ENCODE peak calls at places on chromosomes 3 and 15, in seven cellular contexts. Y is HCT116, Q is GM23338, S is MM.1S, H is neural progenitor cell, L is hepatocyte, X is PC-3. V is an unnamed sample. For H3K79me2, the result is how much of the 10 kb centered on the place peaks cover.

GRCh38 chr3:31066999-31067398 is 172.5 kb upstream of the GADL1 start:
- DNase-seq in Q (no peak), X (peak), S (no peak), H (no peak), L (peak), Y (no peak), V (no peak)

GRCh38 chr15:83057660-83058376 is 9.2 kb downstream of the BTBD1 start:
- DNase-seq in H (no peak), Y (no peak), Q (no peak), X (no peak), S (no peak), L (peak), V (no peak)

GRCh38 chr3:126516936-126517290 is 660 bp downstream of the UROC1 start:
- DNase-seq in Q (no peak), X (no peak), Y (no peak), H (no peak), L (no peak), S (no peak), V (no peak)

GRCh38 chr3:117761992-117762944 is 1052.7 kb downstream of the TUSC7 start:
- DNase-seq in Y (no peak), L (peak), S (no peak), X (peak), Q (no peak), H (no peak), V (no peak)

GRCh38 chr3:187739125-187739560 is 6.1 kb downstream of the BCL6 start:
- DNase-seq in H (no peak), S (peak), Q (peak), L (no peak), X (no peak), Y (no peak), V (peak)

GRCh38 chr3:52153389-52154096 is 680 bp downstream of the POC1A start:
- DNase-seq in X (peak), H (peak), Q (peak), L (peak), S (peak), Y (peak), V (peak)

GRCh38 chr3:182325213-182325941 is 467.9 kb upstream of the ATP11B start:
- DNase-seq in Q (no peak), Y (no peak), H (no peak), S (peak), X (peak), L (no peak), V (peak)

GRCh38 chr3:72069543-72069942 is 284.6 kb upstream of the PROK2 start:
- DNase-seq in X (no peak), Y (no peak), H (no peak), L (no peak), S (no peak), Q (no peak), V (no peak)

GRCh38 chr3:133575121-133575520 is 1.6 kb downstream of the CDV3 start:
- DNase-seq in L (no peak), Q (no peak), Y (no peak), X (no peak), H (no peak), S (peak), V (peak)

GRCh38 chr3:185397676-185398075 is 34.7 kb downstream of the MAP3K13 start:
- DNase-seq in S (no peak), Q (no peak), Y (no peak), X (no peak), H (no peak), L (no peak), V (no peak)

GRCh38 chr3:180707921-180708320 is 28.6 kb upstream of the CCDC39 start:
- DNase-seq in Q (peak), S (no peak), X (no peak), Y (no peak), H (no peak), L (no peak), V (no peak)

GRCh38 chr15:85010472-85011209 is 29.0 kb downstream of the PDE8A start:
- DNase-seq in L (peak), X (no peak), Q (no peak), S (no peak), H (peak), Y (no peak), V (peak)

GRCh38 chr15:65412556-65412955 is 10.2 kb downstream of the IGDCC4 start:
- DNase-seq in Q (no peak), H (no peak), Y (no peak), X (no peak), L (no peak), S (no peak), V (no peak)

GRCh38 chr3:160133757-160134156 is 91.5 kb upstream of the C3orf80 start:
- DNase-seq in Q (peak), Y (peak), S (no peak), X (peak), L (no peak), H (peak), V (no peak)

GRCh38 chr15:42080585-42081462 is 13.5 kb downstream of the PLA2G4D start:
- DNase-seq in H (peak), Y (no peak), L (peak), S (no peak), Q (peak), X (no peak), V (no peak)

GRCh38 chr3:125670945-125671344 is 75.6 kb upstream of the OSBPL11 start:
- DNase-seq in L (no peak), H (no peak), Q (no peak), S (no peak), X (no peak), Y (no peak), V (no peak)

GRCh38 chr3:177150970-177151627 is 46.2 kb downstream of the TBL1XR1 start:
- DNase-seq in H (no peak), S (no peak), Q (no peak), X (peak), Y (peak), L (peak), V (no peak)

GRCh38 chr3:46667061-46667621 is 26.3 kb downstream of the ALS2CL start:
- DNase-seq in X (no peak), Y (no peak), S (no peak), Q (no peak), L (no peak), H (no peak), V (no peak)

GRCh38 chr3:98557324-98558010 is 25.7 kb downstream of the GPR15 start:
- DNase-seq in X (no peak), Y (no peak), L (no peak), Q (no peak), H (no peak), S (no peak), V (no peak)

GRCh38 chr3:144364797-144365196 is 393.2 kb downstream of the DIPK2A start:
- DNase-seq in Y (no peak), Q (no peak), S (no peak), L (no peak), H (no peak), X (no peak), V (no peak)

GRCh38 chr3:45164056-45164455 is 17.9 kb upstream of the CDCP1 start:
- DNase-seq in L (no peak), Y (no peak), H (no peak), Q (no peak), S (no peak), X (no peak), V (no peak)

GRCh38 chr3:35946121-35946856 is 307.0 kb downstream of the ARPP21 start:
- DNase-seq in X (peak), Y (no peak), S (peak), Q (peak), L (peak), H (peak), V (peak)

GRCh38 chr3:23004971-23005370 is 198.2 kb upstream of the UBE2E2 start:
- DNase-seq in X (peak), H (no peak), S (no peak), Q (no peak), Y (no peak), L (peak), V (no peak)

GRCh38 chr15:49712162-49712561 is 91.3 kb downstream of the DTWD1 start:
- DNase-seq in Y (no peak), Q (no peak), H (no peak), S (no peak), X (no peak), L (no peak), V (no peak)

GRCh38 chr3:145094355-145094941 is 1066.5 kb downstream of the PLOD2 start:
- DNase-seq in Q (peak), X (peak), Y (peak), H (peak), L (peak), S (peak), V (peak)

GRCh38 chr15:40182358-40183029 is 21.6 kb downstream of the BUB1B start:
- DNase-seq in X (no peak), H (no peak), Q (no peak), S (no peak), Y (no peak), L (no peak), V (no peak)

GRCh38 chr15:40183636-40184463 is 23.0 kb downstream of the BUB1B start:
- DNase-seq in Y (no peak), H (no peak), Q (no peak), S (no peak), L (no peak), X (no peak), V (no peak)
- H2AFZ ChIP-seq in Y (no peak), H (no peak), Q (no peak), S (no peak), L (no peak), X (no peak), V (no peak)

GRCh38 chr3:184160456-184160855 is 5.3 kb downstream of the DVL3 start:
- DNase-seq in S (no peak), X (peak), H (no peak), Y (no peak), Q (no peak), L (no peak), V (no peak)
- TF ChIP-seq EZH2phosphoT487 in S (no peak), X (no peak), H (no peak), Y (no peak), Q (no peak), L (no peak), V (no peak)

GRCh38 chr3:14436954-14437281 is 34.5 kb downstream of the SLC6A6 start:
- DNase-seq in L (no peak), Q (no peak), S (no peak), Y (no peak), H (no peak), X (no peak), V (no peak)

GRCh38 chr3:14432996-14433572 is 30.7 kb downstream of the SLC6A6 start:
- DNase-seq in H (no peak), S (no peak), Q (no peak), X (no peak), Y (no peak), L (no peak), V (no peak)

GRCh38 chr3:14434105-14434504 is 31.7 kb downstream of the SLC6A6 start:
- DNase-seq in H (no peak), S (no peak), Q (no peak), X (peak), L (no peak), Y (no peak), V (no peak)

GRCh38 chr3:14434541-14435151 is 32.2 kb downstream of the SLC6A6 start:
- DNase-seq in H (no peak), Q (no peak), L (no peak), Y (no peak), S (no peak), X (peak), V (no peak)

GRCh38 chr3:14435175-14436011 is 33.0 kb downstream of the SLC6A6 start:
- DNase-seq in Q (no peak), L (no peak), H (no peak), X (no peak), S (peak), Y (no peak), V (no peak)
- H3K79me2 ChIP-seq in Q (half or more), L (half or more), H (under half), X (half or more), S (under half), Y (half or more), V (half or more)

DNA sequence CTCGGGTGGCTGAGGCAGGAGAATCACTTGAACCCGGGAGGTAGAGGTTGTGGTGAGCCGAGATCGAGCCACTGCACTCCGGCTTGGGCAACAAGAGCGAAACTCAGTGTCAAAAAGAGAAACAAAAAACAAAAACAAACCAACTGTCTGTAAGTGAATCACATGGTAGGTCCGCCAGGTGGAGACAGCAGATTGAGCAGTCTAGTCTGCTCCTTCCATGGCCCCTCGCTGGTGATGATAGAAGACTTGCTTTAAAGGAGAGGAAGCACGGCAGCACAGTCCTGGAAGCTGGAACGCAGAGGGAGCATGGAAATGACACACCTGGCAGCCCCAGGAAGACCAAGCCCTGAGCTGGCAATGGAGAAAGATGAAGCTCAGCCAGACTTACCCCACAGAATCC is 31.4 kb upstream of the MGLL start:
- DNase-seq in L (no peak), Q (peak), Y (no peak), X (peak), S (peak), H (peak), V (peak)
- H2AFZ ChIP-seq in L (no peak), Q (peak), Y (no peak), X (peak), S (peak), H (no peak), V (peak)

GRCh38 chr3:198022604-198023003 is 62.6 kb downstream of the LMLN start:
- DNase-seq in L (no peak), H (no peak), S (no peak), Y (no peak), Q (no peak), X (no peak), V (no peak)

GRCh38 chr3:198017100-198017499 is 57.1 kb downstream of the LMLN start:
- DNase-seq in H (no peak), S (no peak), Q (peak), Y (no peak), X (no peak), L (no peak), V (no peak)

GRCh38 chr3:198021320-198021719 is 61.3 kb downstream of the LMLN start:
- DNase-seq in Q (no peak), Y (no peak), H (no peak), L (no peak), S (no peak), X (no peak), V (no peak)

GRCh38 chr3:198018416-198018815 is 58.4 kb downstream of the LMLN start:
- DNase-seq in L (no peak), Y (no peak), Q (no peak), S (no peak), X (no peak), H (no peak), V (no peak)

DNA sequence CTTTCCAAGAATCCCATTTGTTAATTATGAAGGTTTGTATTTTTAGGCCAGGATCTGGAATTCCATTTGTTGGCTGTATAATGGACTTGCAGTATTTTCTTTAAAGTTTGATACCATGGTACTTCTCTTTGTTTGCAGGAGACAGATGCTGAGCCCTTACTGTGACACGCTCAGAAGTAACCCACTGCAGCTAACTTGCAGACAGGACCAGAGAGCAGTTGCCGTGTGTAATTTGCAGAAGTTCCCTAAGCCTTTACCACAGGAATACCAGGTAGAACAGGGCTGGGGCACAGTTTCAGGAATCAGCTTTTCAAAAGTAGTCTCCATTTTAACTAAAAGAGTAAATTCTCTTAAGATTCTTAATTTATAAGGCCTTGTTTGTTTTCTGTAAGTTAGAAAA is 59.1 kb downstream of the LMLN start:
- DNase-seq in Q (no peak), L (no peak), H (no peak), Y (no peak), X (no peak), S (no peak), V (no peak)
- TF ChIP-seq EZH2phosphoT487 in Q (no peak), L (no peak), H (no peak), Y (no peak), X (no peak), S (no peak), V (no peak)

GRCh38 chr15:60589253-60589652 is 110.3 kb upstream of the ICE2 start:
- DNase-seq in Y (no peak), L (no peak), X (no peak), S (no peak), H (no peak), Q (no peak), V (no peak)
- H3K79me2 ChIP-seq in Y (under half), L (under half), X (under half), S (under half), H (under half), Q (under half), V (under half)

GRCh38 chr3:57164217-57164605 is 942 bp downstream of the IL17RD start:
- DNase-seq in S (no peak), L (peak), Y (no peak), X (no peak), H (no peak), Q (no peak), V (no peak)

GRCh38 chr3:57165637-57166036 is 484 bp upstream of the IL17RD start:
- DNase-seq in Y (no peak), X (no peak), S (no peak), L (no peak), H (no peak), Q (no peak), V (no peak)

GRCh38 chr3:57166660-57167059 is 1.5 kb upstream of the IL17RD start:
- DNase-seq in Y (no peak), L (no peak), S (no peak), Q (no peak), H (no peak), X (no peak), V (no peak)

GRCh38 chr3:57163751-57164150 is 1.4 kb downstream of the IL17RD start:
- DNase-seq in Q (no peak), S (no peak), H (no peak), X (no peak), Y (no peak), L (no peak), V (no peak)

DNA sequence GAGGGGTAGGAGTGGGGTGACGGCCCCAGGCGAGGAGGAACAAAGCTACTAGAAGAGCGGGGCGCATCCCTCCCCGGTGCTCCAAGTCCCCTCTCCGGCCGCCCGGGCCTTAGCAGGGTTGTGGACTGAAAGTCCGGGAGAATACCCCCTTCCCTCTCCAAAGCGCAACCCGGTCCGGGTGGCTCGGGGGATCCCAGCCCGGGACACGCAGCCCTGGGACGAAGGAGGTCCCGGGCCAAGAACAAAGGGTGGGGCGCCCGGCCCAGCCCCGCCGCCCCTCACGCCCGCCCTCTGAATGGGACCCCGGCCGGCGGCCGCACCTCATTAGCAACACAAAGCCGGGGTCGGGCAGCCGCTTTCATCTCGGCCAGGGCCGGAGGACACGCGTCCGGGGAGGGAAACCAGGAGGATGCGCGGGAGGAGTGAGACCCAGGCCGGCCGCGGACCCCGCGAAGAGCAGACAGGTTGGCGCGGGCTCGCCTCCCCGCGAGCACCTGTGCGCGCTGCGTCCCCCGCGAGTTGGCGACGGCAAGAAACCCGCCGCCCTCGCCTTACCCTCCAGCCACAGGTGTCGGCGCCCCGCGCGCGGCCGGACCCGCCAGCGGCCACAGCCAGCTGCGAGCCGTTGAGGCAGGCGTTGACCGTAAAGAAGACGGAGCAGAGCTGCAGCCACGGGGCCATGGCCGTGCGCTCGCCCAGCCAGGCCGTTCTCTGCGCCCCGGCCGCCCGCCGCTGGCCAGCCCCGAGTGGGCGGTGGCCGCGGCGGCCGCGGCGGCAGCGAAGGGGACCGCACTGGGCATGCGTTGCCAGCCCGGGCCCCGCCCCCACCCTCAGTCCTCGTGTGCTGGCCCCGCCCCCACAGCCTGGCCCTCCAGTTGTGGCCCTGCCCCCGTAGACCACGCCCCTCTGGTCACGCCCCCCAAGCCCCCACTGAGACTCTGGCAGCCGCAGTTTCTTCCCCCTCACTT is at the start of gene IL17RD:
- DNase-seq in X (peak), S (peak), L (peak), Q (peak), H (peak), Y (peak), V (peak)
- H2AFZ ChIP-seq in X (peak), S (peak), L (peak), Q (no peak), H (peak), Y (peak), V (peak)

GRCh38 chr3:119557192-119557873 is 2.1 kb downstream of the CD80 start:
- DNase-seq in Y (no peak), H (no peak), L (no peak), X (no peak), S (no peak), Q (no peak), V (no peak)

GRCh38 chr3:119559441-119559963 is at the start of gene CD80:
- DNase-seq in L (peak), X (peak), Q (peak), Y (peak), S (peak), H (peak), V (peak)

GRCh38 chr3:119555929-119556328 is 3.5 kb downstream of the CD80 start:
- DNase-seq in Q (no peak), Y (no peak), H (no peak), S (no peak), L (no peak), X (no peak), V (no peak)

GRCh38 chr3:119558528-119559339 is 680 bp downstream of the CD80 start:
- DNase-seq in S (no peak), Y (no peak), L (no peak), X (no peak), H (no peak), Q (no peak), V (no peak)

GRCh38 chr3:119557874-119558264 is 1.5 kb downstream of the CD80 start:
- DNase-seq in H (no peak), S (no peak), Q (no peak), X (no peak), Y (no peak), L (no peak), V (no peak)
- TF ChIP-seq EZH2phosphoT487 in H (no peak), S (no peak), Q (no peak), X (no peak), Y (no peak), L (no peak), V (no peak)

DNA sequence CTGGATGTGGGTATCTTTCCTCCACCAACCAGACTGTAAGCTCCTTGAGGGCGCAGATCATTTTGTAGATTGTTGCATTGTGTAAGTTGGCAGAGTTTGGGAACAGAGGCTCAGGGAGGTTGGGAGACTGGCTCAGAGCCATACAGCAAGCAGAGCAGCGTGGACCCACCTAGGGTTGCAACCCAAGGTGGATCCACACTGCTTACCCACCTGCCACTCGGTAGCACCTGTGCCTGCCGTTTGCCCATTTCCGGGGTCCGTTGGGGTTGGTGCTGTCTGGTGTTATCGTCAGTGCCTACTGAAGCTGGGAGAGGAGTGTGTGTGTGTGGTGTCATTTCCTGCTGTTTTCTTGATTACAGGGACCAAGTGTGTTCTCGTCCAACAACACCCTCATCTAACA is 19.0 kb downstream of the SMAD6 start:
- DNase-seq in S (no peak), Q (no peak), L (no peak), X (no peak), Y (no peak), H (no peak), V (no peak)
- H3K79me2 ChIP-seq in S (under half), Q (under half), L (half or more), X (under half), Y (under half), H (under half), V (under half)

GRCh38 chr15:79944625-79945024 is 26.4 kb downstream of the BCL2A1 start:
- DNase-seq in L (no peak), S (no peak), H (no peak), X (no peak), Y (no peak), Q (no peak), V (no peak)
- H2AFZ ChIP-seq in L (no peak), S (no peak), H (no peak), X (no peak), Y (no peak), Q (no peak), V (no peak)